ENCODE peak calls at places on chromosomes 7 and 10, in nine cellular contexts. T, K, Y, J, E, P, W, B and Z are unnamed samples.

GRCh38 chr10:116836087-116836486 is 13.2 kb upstream of the ENO4 start:
- DNase-seq in T (no peak), E (peak), B (no peak), P (no peak), Y (no peak), W (no peak), J (no peak), K (peak), Z (no peak)

GRCh38 chr10:112804036-112804435 is 146.0 kb upstream of the TCF7L2 start:
- DNase-seq in W (no peak), B (no peak), P (no peak), J (no peak), K (no peak), T (no peak), E (peak), Y (no peak), Z (no peak)

GRCh38 chr10:28179490-28180099 is 123.3 kb downstream of the MPP7 start:
- DNase-seq in E (peak), J (no peak), W (peak), T (peak), B (peak), P (peak), K (no peak), Y (peak), Z (peak)

GRCh38 chr10:108303149-108303548 is 1138.6 kb upstream of the SORCS1 start:
- DNase-seq in E (no peak), B (no peak), W (no peak), T (no peak), J (no peak), Y (no peak), P (no peak), K (no peak), Z (no peak)

GRCh38 chr10:76049581-76050290 is 618.3 kb downstream of the LRMDA start:
- DNase-seq in E (no peak), B (no peak), K (no peak), Y (peak), W (no peak), J (no peak), T (no peak), P (no peak), Z (no peak)

GRCh38 chr10:30373596-30374327 is 24.7 kb upstream of the MTPAP start:
- DNase-seq in P (no peak), T (no peak), K (no peak), J (no peak), Y (no peak), B (no peak), W (no peak), E (no peak), Z (no peak)

GRCh38 chr10:56567580-56567979 is 206.5 kb upstream of the ZWINT start:
- DNase-seq in J (no peak), E (no peak), Y (no peak), T (no peak), B (no peak), P (no peak), W (no peak), K (no peak), Z (no peak)

GRCh38 chr10:86217386-86218080 is 149.1 kb downstream of the GRID1 start:
- DNase-seq in W (no peak), B (no peak), K (no peak), J (no peak), E (no peak), T (no peak), Y (no peak), P (no peak), Z (no peak)

GRCh38 chr10:11541296-11541695 is 70.2 kb downstream of the USP6NL start:
- DNase-seq in T (no peak), W (no peak), Y (no peak), K (no peak), P (no peak), E (no peak), J (no peak), B (no peak), Z (no peak)

GRCh38 chr7:106139253-106140251 is 27.4 kb upstream of the SYPL1 start:
- DNase-seq in K (no peak), W (peak), P (no peak), E (peak), T (no peak), Y (peak), B (no peak), J (no peak), Z (no peak)

GRCh38 chr10:43683451-43684197 is 34.9 kb upstream of the ZNF32 start:
- DNase-seq in J (no peak), T (peak), E (peak), Y (peak), W (no peak), B (no peak), K (peak), P (peak), Z (peak)

GRCh38 chr10:102420443-102420809 is 210 bp upstream of the FBXL15 start:
- DNase-seq in Y (no peak), J (no peak), K (peak), T (no peak), B (no peak), W (no peak), P (peak), E (peak), Z (no peak)

GRCh38 chr10:7293378-7293920 is 117.4 kb downstream of the SFMBT2 start:
- DNase-seq in T (no peak), K (no peak), P (no peak), J (no peak), E (no peak), W (no peak), Y (no peak), B (no peak), Z (no peak)

GRCh38 chr7:23594879-23595604 is 2.1 kb upstream of the CCDC126 start:
- DNase-seq in E (no peak), P (no peak), K (no peak), Y (peak), W (no peak), B (peak), T (peak), J (no peak), Z (peak)

GRCh38 chr7:92837214-92837749 is 909 bp upstream of the CDK6 start:
- DNase-seq in T (no peak), Y (peak), W (no peak), E (peak), K (no peak), P (no peak), B (peak), J (no peak), Z (no peak)

DNA sequence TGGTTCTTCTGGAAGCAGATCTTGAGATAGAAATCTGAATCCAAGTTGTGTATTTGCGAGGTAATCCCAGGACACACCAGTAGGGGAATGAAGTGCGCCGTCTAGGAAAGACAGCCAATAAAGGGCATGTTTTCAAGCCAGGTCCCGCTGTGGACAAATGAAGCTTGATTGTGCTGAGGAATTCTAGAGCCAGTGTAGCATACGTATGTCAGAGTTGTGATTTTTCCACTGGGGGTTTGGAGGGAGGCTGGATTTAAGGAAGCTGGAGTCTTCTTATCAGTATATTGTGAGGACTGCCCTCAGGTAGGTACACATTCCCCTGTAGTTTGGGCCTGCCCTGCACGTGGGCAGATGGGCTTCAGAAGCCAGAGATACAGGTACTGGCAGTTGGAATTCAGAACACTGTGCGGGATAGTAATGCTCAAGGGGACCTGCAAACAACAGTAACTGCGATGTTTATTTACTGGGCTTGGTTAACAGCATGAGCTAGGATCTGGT is 50.9 kb downstream of the GALNT11 start:
- DNase-seq in J (no peak), K (peak), Y (peak), W (no peak), B (no peak), T (peak), P (no peak), E (peak), Z (no peak)
- TF ChIP-seq CTCF in J (peak), K (peak), Y (peak), W (peak), B (peak), T (no peak), P (peak), E (peak), Z (peak)

GRCh38 chr7:25002826-25003225 is 22.8 kb upstream of the OSBPL3 start:
- DNase-seq in P (no peak), Y (no peak), T (no peak), K (no peak), W (no peak), B (no peak), E (no peak), J (no peak), Z (no peak)
- TF ChIP-seq CTCF in P (no peak), Y (no peak), T (no peak), K (no peak), W (no peak), B (no peak), E (no peak), J (no peak), Z (no peak)

GRCh38 chr7:55963584-55964168 is 709 bp upstream of the NIPSNAP2 start:
- DNase-seq in Y (no peak), T (no peak), K (no peak), B (no peak), W (no peak), J (no peak), P (no peak), E (no peak), Z (no peak)

GRCh38 chr7:55964802-55965470 is 551 bp downstream of the NIPSNAP2 start:
- DNase-seq in K (peak), E (peak), B (peak), W (peak), T (peak), P (peak), J (peak), Y (peak), Z (peak)

GRCh38 chr7:55965805-55966421 is 1.5 kb downstream of the NIPSNAP2 start:
- DNase-seq in T (no peak), P (no peak), B (peak), K (no peak), E (no peak), Y (peak), W (peak), J (no peak), Z (no peak)

GRCh38 chr7:55961994-55962393 is 2.4 kb upstream of the NIPSNAP2 start:
- DNase-seq in Y (no peak), W (no peak), T (no peak), J (no peak), E (no peak), P (no peak), B (no peak), K (no peak), Z (no peak)

GRCh38 chr7:55964261-55964801 is at the start of gene NIPSNAP2:
- DNase-seq in Y (peak), E (peak), B (peak), P (peak), W (no peak), J (peak), K (peak), T (peak), Z (peak)
- TF ChIP-seq CTCF in Y (peak), E (peak), B (peak), P (no peak), W (peak), J (peak), K (peak), T (peak), Z (peak)

GRCh38 chr7:17010637-17011300 is 129.0 kb upstream of the AGR3 start:
- DNase-seq in W (no peak), E (no peak), K (no peak), J (no peak), Y (no peak), B (no peak), T (no peak), P (no peak), Z (no peak)

GRCh38 chr7:17007841-17008240 is 126.1 kb upstream of the AGR3 start:
- DNase-seq in J (no peak), T (no peak), W (no peak), Y (no peak), P (no peak), E (no peak), B (no peak), K (no peak), Z (no peak)

GRCh38 chr7:17005277-17005676 is 123.5 kb upstream of the AGR3 start:
- DNase-seq in W (no peak), P (no peak), B (no peak), Y (no peak), T (no peak), K (no peak), E (no peak), J (no peak), Z (no peak)

GRCh38 chr7:17013204-17013603 is 131.4 kb upstream of the AGR3 start:
- DNase-seq in E (no peak), T (no peak), Y (no peak), W (no peak), B (no peak), K (no peak), J (no peak), P (no peak), Z (no peak)

GRCh38 chr7:17009007-17009719 is 127.4 kb upstream of the AGR3 start:
- DNase-seq in W (no peak), E (no peak), J (no peak), B (peak), T (no peak), Y (peak), P (peak), K (no peak), Z (no peak)
- TF ChIP-seq CTCF in W (peak), E (peak), J (no peak), B (no peak), T (peak), Y (peak), P (peak), K (no peak), Z (peak)

GRCh38 chr7:30706865-30707264 is 24.6 kb upstream of the CRHR2 start:
- DNase-seq in T (no peak), Y (no peak), K (no peak), J (no peak), P (no peak), W (no peak), B (no peak), E (no peak), Z (no peak)

GRCh38 chr7:30705008-30705407 is 22.8 kb upstream of the CRHR2 start:
- DNase-seq in P (peak), W (no peak), K (no peak), J (no peak), Y (no peak), B (no peak), E (no peak), T (no peak), Z (no peak)

GRCh38 chr7:30703756-30704155 is 21.5 kb upstream of the CRHR2 start:
- DNase-seq in P (no peak), W (no peak), Y (no peak), T (no peak), J (no peak), E (no peak), B (no peak), K (no peak), Z (no peak)

GRCh38 chr7:30706316-30706715 is 24.1 kb upstream of the CRHR2 start:
- DNase-seq in T (no peak), Y (no peak), P (no peak), E (no peak), B (no peak), W (no peak), K (no peak), J (no peak), Z (no peak)

DNA sequence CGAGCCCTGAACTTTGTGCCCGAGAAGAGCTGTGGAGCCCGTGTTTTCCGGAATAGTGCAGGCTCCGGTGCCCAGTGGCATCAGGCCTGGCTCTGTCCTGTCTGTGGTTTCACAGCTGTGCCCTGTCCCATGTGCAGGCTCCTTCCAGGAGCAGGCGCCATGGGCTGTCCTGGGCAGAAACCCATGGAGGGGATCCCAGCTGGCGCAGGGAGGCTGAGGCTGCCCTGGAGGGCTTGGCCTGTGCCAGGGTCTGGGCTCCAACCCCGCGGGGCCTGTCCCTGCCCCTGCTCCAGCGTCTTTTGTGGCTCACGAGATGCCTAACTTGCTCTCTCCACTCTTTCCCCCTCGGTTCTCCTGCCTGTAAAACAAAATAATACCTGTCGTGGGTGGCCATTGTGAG is 23.3 kb upstream of the CRHR2 start:
- DNase-seq in E (no peak), Y (no peak), K (no peak), W (no peak), B (no peak), J (no peak), T (no peak), P (no peak), Z (no peak)
- TF ChIP-seq CTCF in E (no peak), Y (no peak), K (no peak), W (no peak), B (no peak), J (no peak), T (no peak), P (no peak), Z (no peak)

GRCh38 chr7:17645500-17645899 is 294.8 kb downstream of the SNX13 start:
- DNase-seq in J (no peak), K (no peak), T (no peak), B (no peak), Y (no peak), W (no peak), P (no peak), E (no peak), Z (no peak)

GRCh38 chr7:17651296-17651695 is 289.0 kb downstream of the SNX13 start:
- DNase-seq in W (no peak), Y (no peak), E (no peak), P (no peak), T (no peak), B (no peak), J (no peak), K (no peak), Z (no peak)

GRCh38 chr7:17640730-17641377 is 299.4 kb downstream of the SNX13 start:
- DNase-seq in B (peak), P (peak), T (peak), W (peak), J (no peak), K (peak), E (peak), Y (no peak), Z (peak)

GRCh38 chr7:17651926-17652385 is 288.3 kb downstream of the SNX13 start:
- DNase-seq in J (no peak), E (no peak), T (no peak), K (no peak), B (peak), Y (peak), P (no peak), W (peak), Z (no peak)

DNA sequence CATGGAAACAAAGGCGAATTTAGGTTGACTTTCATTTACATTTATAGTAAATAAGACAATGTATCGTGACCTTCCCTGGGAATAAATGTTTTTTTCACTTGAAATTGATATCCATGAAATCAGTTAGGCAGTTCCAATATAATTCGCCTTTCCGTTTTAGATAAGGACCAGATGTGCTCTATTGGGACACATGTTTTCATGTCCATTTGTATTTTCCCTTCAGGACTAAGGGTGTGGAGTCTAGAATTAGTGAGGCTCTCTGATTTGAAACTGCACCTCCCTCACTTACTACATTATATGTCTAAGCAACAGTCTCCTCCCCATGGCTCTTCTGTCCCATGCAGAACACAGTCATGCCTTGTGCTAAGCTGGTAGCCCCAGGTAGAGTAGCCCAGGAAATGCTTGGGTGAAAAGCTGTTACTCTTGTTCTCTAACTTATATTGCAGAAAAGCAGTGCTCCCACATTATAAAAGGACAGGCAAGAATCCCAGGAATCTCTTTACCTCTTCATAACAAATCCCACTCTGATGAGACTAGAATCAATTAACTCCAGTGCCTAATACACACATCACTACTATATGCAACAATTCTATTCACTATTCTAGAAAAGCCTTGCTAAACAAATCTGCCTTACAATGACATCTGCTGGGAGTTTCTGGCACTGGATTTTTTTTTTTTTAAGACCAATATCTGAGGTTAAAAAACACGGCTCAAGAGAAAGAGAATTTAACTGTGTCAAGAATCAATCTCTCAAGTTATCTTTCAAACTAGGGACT is 293.9 kb downstream of the SNX13 start:
- DNase-seq in Y (peak), W (no peak), J (no peak), K (no peak), P (no peak), B (peak), T (no peak), E (no peak), Z (no peak)
- TF ChIP-seq CTCF in Y (peak), W (peak), J (no peak), K (no peak), P (no peak), B (peak), T (no peak), E (peak), Z (peak)

DNA sequence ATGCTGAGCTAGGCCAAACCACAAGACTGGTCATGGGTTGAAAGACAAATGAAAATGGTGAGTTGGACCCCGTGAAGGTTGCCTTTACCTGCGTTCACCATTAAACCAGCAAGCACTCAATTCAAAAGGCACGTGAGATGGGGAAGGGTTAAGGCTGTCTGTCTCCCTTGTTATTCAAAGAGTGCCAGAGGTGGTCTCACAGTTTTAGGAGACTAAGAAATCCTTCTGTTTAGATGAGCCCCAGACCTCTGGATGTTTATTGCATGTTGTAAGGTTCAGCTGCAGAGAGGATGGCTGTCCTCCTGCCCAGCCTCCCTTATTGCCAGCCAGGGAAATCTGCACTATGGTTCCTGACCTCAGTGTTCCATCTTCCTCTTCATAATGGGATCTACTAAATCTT is 498.0 kb upstream of the CELF2 start:
- DNase-seq in T (no peak), B (no peak), K (no peak), Y (no peak), J (no peak), W (no peak), E (no peak), P (no peak), Z (no peak)
- TF ChIP-seq CTCF in T (no peak), B (no peak), K (no peak), Y (no peak), J (no peak), W (no peak), E (no peak), P (no peak), Z (no peak)

DNA sequence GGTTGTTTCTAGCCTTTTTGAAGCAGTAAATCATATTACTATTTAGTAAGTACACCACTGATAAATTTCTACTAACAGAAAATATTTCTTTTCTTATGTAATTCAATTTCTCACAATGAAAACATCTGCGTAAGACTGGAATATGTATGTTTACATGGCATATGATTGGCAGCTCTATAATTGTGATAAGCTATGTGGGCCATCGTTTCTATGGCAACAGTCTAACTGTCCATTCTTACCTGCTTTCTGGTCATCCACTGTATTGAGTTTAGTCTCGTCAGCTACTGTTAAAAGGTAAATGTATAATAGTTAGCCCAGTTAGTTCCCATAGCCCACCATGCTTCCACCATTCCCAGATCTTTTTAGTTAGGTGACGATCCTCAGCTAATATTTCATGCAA is 479.1 kb downstream of the PARD3 start:
- DNase-seq in P (no peak), Y (no peak), W (no peak), E (no peak), B (no peak), T (no peak), K (no peak), J (no peak), Z (no peak)
- TF ChIP-seq CTCF in P (no peak), Y (no peak), W (no peak), E (no peak), B (no peak), T (no peak), K (no peak), J (no peak), Z (no peak)